ENCODE peak calls at places on chromosome 5, in nine cellular contexts. One of them, this sample, is unnamed.

GRCh38 chr5:168740821-168741213 is 161.6 kb upstream of the PANK3 start:
- DNase-seq in activated T-cell treated with anti-CD3 and anti-CD28 coated beads for 24 hours: no peak
- DNase-seq in naive thymus-derived CD8-positive, alpha-beta T cell: no peak
- DNase-seq in GM03348: no peak
- DNase-seq in aorta: peak
- DNase-seq in HTR-8/SVneo: no peak
- DNase-seq in kidney epithelial cell: no peak
- DNase-seq in frontal cortex: no peak
- DNase-seq in AG04450: no peak
- DNase-seq in this sample: no peak

GRCh38 chr5:180179399-180180197 is 29.4 kb downstream of the RASGEF1C start:
- DNase-seq in activated T-cell treated with anti-CD3 and anti-CD28 coated beads for 24 hours: no peak
- DNase-seq in naive thymus-derived CD8-positive, alpha-beta T cell: no peak
- DNase-seq in GM03348: no peak
- DNase-seq in aorta: no peak
- DNase-seq in HTR-8/SVneo: no peak
- DNase-seq in kidney epithelial cell: peak
- DNase-seq in frontal cortex: no peak
- DNase-seq in AG04450: no peak
- DNase-seq in this sample: no peak

GRCh38 chr5:152094076-152094475 is 169.4 kb upstream of the GLRA1 start:
- DNase-seq in activated T-cell treated with anti-CD3 and anti-CD28 coated beads for 24 hours: no peak
- DNase-seq in naive thymus-derived CD8-positive, alpha-beta T cell: no peak
- DNase-seq in GM03348: no peak
- DNase-seq in aorta: no peak
- DNase-seq in HTR-8/SVneo: no peak
- DNase-seq in kidney epithelial cell: no peak
- DNase-seq in frontal cortex: no peak
- DNase-seq in AG04450: no peak
- DNase-seq in this sample: no peak

GRCh38 chr5:154478752-154479159 is 729 bp upstream of the HAND1 start:
- DNase-seq in activated T-cell treated with anti-CD3 and anti-CD28 coated beads for 24 hours: no peak
- DNase-seq in naive thymus-derived CD8-positive, alpha-beta T cell: no peak
- DNase-seq in GM03348: no peak
- DNase-seq in aorta: no peak
- DNase-seq in HTR-8/SVneo: no peak
- DNase-seq in kidney epithelial cell: no peak
- DNase-seq in frontal cortex: no peak
- DNase-seq in AG04450: no peak
- DNase-seq in this sample: no peak

GRCh38 chr5:75640395-75640794 is 29.1 kb downstream of the ANKDD1B start:
- DNase-seq in activated T-cell treated with anti-CD3 and anti-CD28 coated beads for 24 hours: no peak
- DNase-seq in naive thymus-derived CD8-positive, alpha-beta T cell: no peak
- DNase-seq in GM03348: peak
- DNase-seq in aorta: no peak
- DNase-seq in HTR-8/SVneo: peak
- DNase-seq in kidney epithelial cell: peak
- DNase-seq in frontal cortex: no peak
- DNase-seq in AG04450: no peak
- DNase-seq in this sample: no peak

GRCh38 chr5:77921369-77921768 is 145.2 kb upstream of the TBCA start:
- DNase-seq in activated T-cell treated with anti-CD3 and anti-CD28 coated beads for 24 hours: no peak
- DNase-seq in naive thymus-derived CD8-positive, alpha-beta T cell: no peak
- DNase-seq in GM03348: no peak
- DNase-seq in aorta: no peak
- DNase-seq in HTR-8/SVneo: no peak
- DNase-seq in kidney epithelial cell: no peak
- DNase-seq in frontal cortex: no peak
- DNase-seq in AG04450: no peak
- DNase-seq in this sample: no peak

GRCh38 chr5:86786955-86787354 is 169.2 kb downstream of the COX7C start:
- DNase-seq in activated T-cell treated with anti-CD3 and anti-CD28 coated beads for 24 hours: no peak
- DNase-seq in naive thymus-derived CD8-positive, alpha-beta T cell: no peak
- DNase-seq in GM03348: no peak
- DNase-seq in aorta: no peak
- DNase-seq in HTR-8/SVneo: no peak
- DNase-seq in kidney epithelial cell: no peak
- DNase-seq in frontal cortex: no peak
- DNase-seq in AG04450: no peak
- DNase-seq in this sample: no peak

GRCh38 chr5:178282391-178282790 is 49.8 kb upstream of the PHYKPL start:
- DNase-seq in activated T-cell treated with anti-CD3 and anti-CD28 coated beads for 24 hours: no peak
- DNase-seq in naive thymus-derived CD8-positive, alpha-beta T cell: no peak
- DNase-seq in GM03348: no peak
- DNase-seq in aorta: peak
- DNase-seq in HTR-8/SVneo: no peak
- DNase-seq in kidney epithelial cell: no peak
- DNase-seq in frontal cortex: no peak
- DNase-seq in AG04450: no peak
- DNase-seq in this sample: no peak

This sample was measured in NCI-H774.